ENCODE peak calls at places on chromosomes 4 and X, in seven cellular contexts. K, N, L, A, T, P and X are unnamed samples.

GRCh38 chr4:41155194-41155830 is 59.0 kb downstream of the APBB2 start:
- DNase-seq in K (no peak), A (no peak), T (no peak), L (no peak), N (no peak), P (no peak), X (no peak)

GRCh38 chr4:119299221-119300071 is 22.5 kb downstream of the FABP2 start:
- DNase-seq in A (peak; percentile 62), K (no peak), T (no peak), N (no peak), P (no peak), L (peak; percentile 17), X (no peak)

GRCh38 chr4:168092176-168092712 is at the start of gene ANXA10:
- DNase-seq in L (no peak), K (no peak), N (no peak), A (peak; percentile 0), P (no peak), T (no peak), X (no peak)

GRCh38 chr4:14564281-14564680 is 438.0 kb upstream of the CPEB2 start:
- DNase-seq in A (no peak), L (no peak), N (no peak), P (no peak), T (no peak), K (no peak), X (no peak)

GRCh38 chrX:21126661-21127060 is 247.6 kb upstream of the CNKSR2 start:
- DNase-seq in N (no peak), K (no peak), A (no peak), T (no peak), P (no peak), L (no peak), X (no peak)

GRCh38 chr4:132982151-132982550 is 166.9 kb upstream of the PCDH10 start:
- DNase-seq in K (no peak), T (no peak), N (no peak), P (no peak), L (no peak), A (no peak), X (no peak)

GRCh38 chrX:53447441-53447840 is 13.3 kb upstream of the HSD17B10 start:
- DNase-seq in A (no peak), N (no peak), T (no peak), P (no peak), L (no peak), K (no peak), X (no peak)

GRCh38 chr4:60201052-60201673 is 999.0 kb upstream of the ADGRL3 start:
- DNase-seq in K (no peak), P (no peak), N (no peak), L (no peak), T (peak; percentile 43), A (peak; percentile 45), X (peak; percentile 42)

GRCh38 chrX:140110081-140110650 is 144.8 kb upstream of the CXorf66 start:
- DNase-seq in L (no peak), P (no peak), K (no peak), T (no peak), A (no peak), N (no peak), X (no peak)

GRCh38 chr4:112970903-112971302 is 78.5 kb upstream of the ANK2 start:
- DNase-seq in A (no peak), P (no peak), T (no peak), K (no peak), L (no peak), N (no peak), X (no peak)

GRCh38 chr4:51885371-51885770 is 42.4 kb downstream of the DCUN1D4 start:
- DNase-seq in T (no peak), P (no peak), K (no peak), N (peak; percentile 13), A (peak; percentile 36), L (no peak), X (peak; percentile 32)

GRCh38 chr4:128322311-128322710 is 34.7 kb upstream of the PGRMC2 start:
- DNase-seq in A (no peak), T (no peak), N (no peak), P (no peak), K (no peak), L (no peak), X (no peak)

GRCh38 chr4:155566241-155566823 is 100.3 kb upstream of the GUCY1A1 start:
- DNase-seq in P (no peak), A (no peak), K (no peak), T (no peak), N (no peak), L (no peak), X (no peak)

GRCh38 chr4:54961357-54961975 is 163.9 kb downstream of the KDR start:
- DNase-seq in T (no peak), N (peak; percentile 2), A (no peak), P (no peak), L (peak; percentile 29), K (no peak), X (no peak)

GRCh38 chr4:97153042-97153441 is 990.2 kb downstream of the STPG2 start:
- DNase-seq in K (no peak), N (no peak), L (no peak), P (no peak), T (no peak), A (peak; percentile 14), X (peak; percentile 4)

GRCh38 chr4:179695175-179695574 is 2252.9 kb upstream of the AGA start:
- DNase-seq in L (no peak), A (no peak), P (no peak), T (no peak), N (no peak), K (no peak), X (no peak)

GRCh38 chrX:151938172-151938571 is 25.5 kb downstream of the MAGEA4 start:
- DNase-seq in A (no peak), N (no peak), T (no peak), K (no peak), P (no peak), L (no peak), X (no peak)

GRCh38 chr4:4320951-4321714 is 31.1 kb downstream of the ZBTB49 start:
- DNase-seq in K (no peak), T (no peak), P (no peak), N (no peak), A (no peak), L (no peak), X (no peak)

GRCh38 chr4:123505457-123506310 is 109.1 kb downstream of the SPRY1 start:
- DNase-seq in A (peak; percentile 26), P (peak; percentile 11), K (peak; percentile 67), N (no peak), T (peak; percentile 75), L (no peak), X (no peak)

GRCh38 chrX:20654596-20655106 is 387.9 kb upstream of the RPS6KA3 start:
- DNase-seq in A (no peak), L (no peak), K (no peak), N (no peak), T (no peak), P (no peak), X (no peak)

GRCh38 chr4:1206299-1207156 is 34.1 kb upstream of the SPON2 start:
- DNase-seq in A (no peak), L (no peak), P (no peak), T (peak; percentile 38), N (no peak), K (no peak), X (no peak)

GRCh38 chr4:59608466-59608865 is 1591.7 kb upstream of the ADGRL3 start:
- DNase-seq in N (no peak), K (no peak), T (no peak), L (no peak), A (no peak), P (no peak), X (no peak)

GRCh38 chr4:67871867-67872266 is 11.9 kb downstream of the TMPRSS11D start:
- DNase-seq in A (peak; percentile 11), T (no peak), P (no peak), N (peak; percentile 3), L (no peak), K (no peak), X (peak; percentile 30)

GRCh38 chrX:153766098-153766817 is 2.2 kb downstream of the PLXNB3 start:
- DNase-seq in K (peak; percentile 16), L (no peak), N (no peak), P (no peak), T (peak; percentile 52), A (no peak), X (peak; percentile 45)

GRCh38 chr4:60506061-60506460 is 694.1 kb upstream of the ADGRL3 start:
- DNase-seq in L (no peak), K (no peak), A (no peak), N (no peak), P (no peak), T (no peak), X (no peak)

DNA sequence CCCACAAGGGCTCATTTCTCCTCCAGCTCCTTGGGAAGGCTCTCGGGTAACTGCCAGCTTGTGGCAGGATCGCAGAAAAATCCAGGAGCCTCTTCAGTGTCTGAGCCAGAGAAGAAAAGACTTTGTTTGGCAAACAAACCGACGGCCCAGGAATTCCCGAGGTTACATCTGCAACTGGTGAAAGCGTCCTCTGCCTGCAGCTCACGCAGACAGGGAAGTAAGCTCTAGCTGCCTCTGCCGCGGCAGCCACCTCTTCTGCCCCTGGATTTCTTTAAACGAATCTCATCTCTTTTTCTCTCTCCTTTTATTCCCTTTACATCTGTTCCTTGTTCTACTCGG is 289 bp downstream of the DCHS2 start:
- DNase-seq in A (peak; percentile 3), N (peak; percentile 14), T (peak; percentile 45), P (no peak), K (no peak), L (no peak), X (no peak)
- H3K4me3 ChIP-seq in A (no peak overlapping the region), N (peak overlapping the region; percentile 41), T (peak overlapping the region; percentile 41), P (peak overlapping the region; percentile 60), K (peak overlapping the region; percentile 49), L (peak overlapping the region; percentile 24), X (peak overlapping the region; percentile 16)

DNA sequence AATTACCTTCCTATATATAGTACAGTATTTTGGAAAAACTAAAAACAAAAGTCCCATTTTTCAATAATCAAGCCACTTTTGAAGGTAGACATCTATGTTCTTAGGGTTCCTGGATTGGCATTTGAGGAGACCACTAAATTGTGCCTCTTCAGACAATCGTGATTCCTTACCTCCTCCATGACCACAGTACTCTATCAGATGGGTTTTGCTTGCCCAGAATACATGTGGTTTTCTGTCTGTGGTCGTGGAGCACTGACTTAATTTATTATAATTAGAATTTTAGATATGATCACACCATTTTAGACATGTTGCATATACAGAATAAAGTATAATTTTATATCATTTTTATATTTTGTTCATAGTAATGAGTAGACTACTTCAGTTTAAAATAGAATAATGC is 67.9 kb downstream of the NDST3 start:
- DNase-seq in P (no peak), K (no peak), A (no peak), T (no peak), N (no peak), L (no peak), X (no peak)
- H3K4me3 ChIP-seq in P (no peak overlapping the region), K (no peak overlapping the region), A (no peak overlapping the region), T (no peak overlapping the region), N (no peak overlapping the region), L (no peak overlapping the region), X (no peak overlapping the region)

GRCh38 chr4:140926672-140927071 is 170.5 kb upstream of the TBC1D9 start:
- DNase-seq in T (no peak), P (no peak), L (no peak), N (no peak), K (no peak), A (no peak), X (no peak)
- H3K4me3 ChIP-seq in T (no peak overlapping the region), P (no peak overlapping the region), L (no peak overlapping the region), N (no peak overlapping the region), K (no peak overlapping the region), A (no peak overlapping the region), X (no peak overlapping the region)

DNA sequence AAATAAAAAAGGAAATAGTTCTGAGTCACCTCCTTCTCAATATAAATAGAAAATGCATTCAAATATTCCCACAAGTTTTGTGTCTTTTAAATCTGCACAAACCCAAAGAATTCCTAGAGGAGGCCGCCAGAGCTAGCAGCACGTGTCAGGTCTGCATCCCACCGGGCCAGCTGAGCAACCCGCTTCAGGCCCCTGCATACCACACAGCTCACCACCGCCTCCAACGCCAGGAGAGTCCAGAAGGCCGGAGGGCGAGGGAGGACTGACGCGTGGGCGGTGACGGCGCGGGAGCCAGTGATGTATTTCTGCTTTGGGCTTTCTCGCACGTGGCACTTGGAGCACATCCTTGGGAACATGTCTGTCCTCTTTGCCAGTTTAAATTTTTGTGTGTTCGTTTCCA is 61.9 kb upstream of the CLDN34 start:
- DNase-seq in P (no peak), T (no peak), A (no peak), L (no peak), N (no peak), K (no peak), X (no peak)
- H3K4me3 ChIP-seq in P (no peak overlapping the region), T (no peak overlapping the region), A (no peak overlapping the region), L (no peak overlapping the region), N (no peak overlapping the region), K (no peak overlapping the region), X (no peak overlapping the region)